ENCODE peak calls at places on chromosomes 1 and 21, in six cellular contexts. E, A, L, B, I and T are unnamed samples.

GRCh38 chr1:153679337-153680119 is 1.0 kb downstream of the NPR1 start:
- DNase-seq in E (peak), A (no peak), L (no peak), B (no peak), I (no peak), T (peak)

GRCh38 chr1:155319536-155319935 is 1.2 kb upstream of the RUSC1 start:
- DNase-seq in E (peak), A (no peak), L (no peak), B (no peak), I (no peak), T (no peak)

GRCh38 chr1:119674835-119675289 is 26.8 kb upstream of the ZNF697 start:
- DNase-seq in E (peak), A (peak), L (peak), B (no peak), I (peak), T (peak)

GRCh38 chr1:91523462-91523861 is 22.8 kb downstream of the CDC7 start:
- DNase-seq in E (no peak), A (peak), L (no peak), B (no peak), I (no peak), T (no peak)

GRCh38 chr1:29354511-29355098 is 118.3 kb downstream of the PTPRU start:
- DNase-seq in E (no peak), A (no peak), L (no peak), B (no peak), I (no peak), T (no peak)

GRCh38 chr21:25578070-25578961 is 29.0 kb downstream of the MRPL39 start:
- DNase-seq in E (no peak), A (no peak), L (peak), B (no peak), I (no peak), T (no peak)

GRCh38 chr1:240462277-240462676 is 149.7 kb downstream of the GREM2 start:
- DNase-seq in E (no peak), A (no peak), L (no peak), B (no peak), I (no peak), T (no peak)

GRCh38 chr1:43913051-43913501 is 20.5 kb upstream of the ARTN start:
- DNase-seq in E (no peak), A (no peak), L (peak), B (no peak), I (no peak), T (no peak)